ENCODE peak calls at places on chromosomes 6 and 20, in nine cellular contexts. R is brain microvascular endothelial cell, U is AG04449, O is suprapubic skin, M is pancreas, S is colonic mucosa, P is mucosa of descending colon, I is heart left ventricle, Y is cardiac muscle cell. C is an unnamed sample.
A peak's percentile ranks its signal among the peaks of the same experiment; 100 is the strongest.

GRCh38 chr6:128696651-128697391 is 176.4 kb upstream of the PTPRK start:
- DNase-seq in O (no peak), P (no peak), Y (peak; percentile 19), U (peak; percentile 5), I (no peak), M (no peak), S (no peak), R (peak; percentile 74), C (peak; percentile 5)

GRCh38 chr6:52115145-52115741 is 27.8 kb upstream of the PKHD1 start:
- DNase-seq in U (no peak), S (no peak), R (no peak), M (no peak), I (no peak), P (no peak), Y (no peak), O (no peak), C (no peak)

GRCh38 chr6:7820288-7820835 is 90.2 kb downstream of the TXNDC5 start:
- DNase-seq in S (no peak), P (no peak), R (no peak), Y (no peak), U (no peak), M (no peak), I (no peak), O (no peak), C (no peak)

GRCh38 chr20:38054647-38055046 is 21.1 kb downstream of the RPRD1B start:
- DNase-seq in Y (no peak), I (no peak), M (no peak), P (no peak), S (no peak), O (no peak), R (no peak), U (no peak), C (no peak)

GRCh38 chr6:6892706-6893601 is 214.8 kb upstream of the RREB1 start:
- DNase-seq in Y (no peak), R (no peak), S (no peak), M (no peak), U (no peak), I (peak; percentile 74), O (no peak), P (no peak), C (no peak)

GRCh38 chr6:143732539-143732938 is 54.8 kb downstream of the PHACTR2 start:
- DNase-seq in P (no peak), O (no peak), I (no peak), U (no peak), M (no peak), Y (no peak), R (no peak), S (no peak), C (no peak)

GRCh38 chr6:143288923-143289322 is 161.6 kb downstream of the ADAT2 start:
- DNase-seq in Y (no peak), S (no peak), O (no peak), M (no peak), P (no peak), R (no peak), I (no peak), U (no peak), C (no peak)

GRCh38 chr6:41462980-41463930 is 82.9 kb upstream of the FOXP4 start:
- DNase-seq in O (no peak), I (peak; percentile 73), Y (peak; percentile 82), M (peak; percentile 74), U (no peak), R (peak; percentile 72), P (peak; percentile 75), S (peak; percentile 66), C (peak; percentile 20)

GRCh38 chr20:10313701-10314100 is 95.1 kb downstream of the SNAP25 start:
- DNase-seq in O (no peak), R (peak; percentile 21), I (no peak), P (no peak), Y (peak; percentile 63), S (no peak), U (no peak), M (no peak), C (no peak)

GRCh38 chr6:75748743-75749538 is at the start of gene MYO6:
- DNase-seq in U (no peak), M (peak; percentile 86), S (peak; percentile 83), O (peak; percentile 84), P (peak; percentile 90), I (peak; percentile 77), R (peak; percentile 35), Y (peak; percentile 64), C (no peak)

GRCh38 chr6:84687487-84687886 is 76.9 kb downstream of the TBX18 start:
- DNase-seq in U (no peak), P (no peak), O (no peak), R (no peak), Y (peak; percentile 51), I (no peak), S (no peak), M (no peak), C (no peak)

GRCh38 chr6:102126488-102126887 is 733.0 kb downstream of the GRIK2 start:
- DNase-seq in Y (no peak), S (no peak), P (no peak), R (no peak), I (no peak), U (no peak), M (no peak), O (no peak), C (no peak)

GRCh38 chr20:34927736-34928135 is 27.9 kb downstream of the GSS start:
- DNase-seq in O (no peak), U (no peak), I (no peak), Y (no peak), P (no peak), S (no peak), M (no peak), R (no peak), C (peak; percentile 18)

GRCh38 chr6:82917346-82918064 is 148.1 kb downstream of the UBE3D start:
- DNase-seq in U (no peak), R (peak; percentile 11), Y (peak; percentile 11), O (no peak), S (no peak), I (no peak), M (no peak), P (no peak), C (no peak)

GRCh38 chr6:1267057-1267732 is 44.7 kb upstream of the FOXQ1 start:
- DNase-seq in I (no peak), U (no peak), Y (no peak), P (no peak), S (no peak), R (no peak), O (no peak), M (no peak), C (peak; percentile 75)

GRCh38 chr6:30263734-30264133 is 50.5 kb upstream of the TRIM26 start:
- DNase-seq in S (no peak), Y (peak; percentile 17), M (no peak), U (no peak), O (no peak), I (no peak), R (peak; percentile 76), P (no peak), C (no peak)

GRCh38 chr6:48085131-48085741 is 25.8 kb downstream of the PTCHD4 start:
- DNase-seq in I (no peak), P (no peak), Y (no peak), M (no peak), S (no peak), O (no peak), U (no peak), R (no peak), C (no peak)

GRCh38 chr6:5566718-5567117 is 305.4 kb downstream of the FARS2 start:
- DNase-seq in M (no peak), U (no peak), S (no peak), Y (no peak), I (no peak), P (no peak), O (no peak), R (no peak), C (no peak)
- TF ChIP-seq CTCF in M (no peak), U (no peak), S (no peak), Y (no peak), I (no peak), P (no peak), O (no peak), R (no peak), C (no peak)

GRCh38 chr6:2528156-2528555 is 222.6 kb downstream of the MYLK4 start:
- DNase-seq in Y (no peak), S (no peak), M (no peak), R (no peak), P (no peak), O (no peak), I (no peak), U (no peak), C (no peak)

GRCh38 chr6:2534406-2535139 is 216.1 kb downstream of the MYLK4 start:
- DNase-seq in U (no peak), P (no peak), R (no peak), M (no peak), S (no peak), Y (peak; percentile 41), O (no peak), I (no peak), C (no peak)

GRCh38 chr6:2529217-2529719 is 221.5 kb downstream of the MYLK4 start:
- DNase-seq in R (no peak), Y (no peak), I (no peak), M (peak; percentile 33), S (no peak), U (no peak), O (no peak), P (no peak), C (no peak)

GRCh38 chr6:2535492-2535891 is 215.2 kb downstream of the MYLK4 start:
- DNase-seq in I (no peak), M (no peak), S (no peak), R (no peak), O (no peak), U (no peak), Y (no peak), P (no peak), C (no peak)

GRCh38 chr6:2531426-2532208 is 219.1 kb downstream of the MYLK4 start:
- DNase-seq in Y (peak; percentile 86), I (no peak), O (no peak), P (no peak), S (no peak), U (peak; percentile 36), M (no peak), R (peak; percentile 88), C (peak; percentile 66)
- H3K4me3 ChIP-seq in Y (no peak overlapping the region), I (no peak overlapping the region), O (no peak overlapping the region), P (no peak overlapping the region), S (no peak overlapping the region), U (no peak overlapping the region), M (no peak overlapping the region), R (no peak overlapping the region), C (no peak overlapping the region)

GRCh38 chr6:47075741-47076421 is 33.7 kb upstream of the ADGRF1 start:
- DNase-seq in U (no peak), O (no peak), R (no peak), I (no peak), Y (no peak), P (no peak), M (no peak), S (no peak), C (no peak)
- TF ChIP-seq CTCF in U (no peak), O (no peak), R (no peak), I (no peak), Y (no peak), P (no peak), M (no peak), S (no peak), C (no peak)

DNA sequence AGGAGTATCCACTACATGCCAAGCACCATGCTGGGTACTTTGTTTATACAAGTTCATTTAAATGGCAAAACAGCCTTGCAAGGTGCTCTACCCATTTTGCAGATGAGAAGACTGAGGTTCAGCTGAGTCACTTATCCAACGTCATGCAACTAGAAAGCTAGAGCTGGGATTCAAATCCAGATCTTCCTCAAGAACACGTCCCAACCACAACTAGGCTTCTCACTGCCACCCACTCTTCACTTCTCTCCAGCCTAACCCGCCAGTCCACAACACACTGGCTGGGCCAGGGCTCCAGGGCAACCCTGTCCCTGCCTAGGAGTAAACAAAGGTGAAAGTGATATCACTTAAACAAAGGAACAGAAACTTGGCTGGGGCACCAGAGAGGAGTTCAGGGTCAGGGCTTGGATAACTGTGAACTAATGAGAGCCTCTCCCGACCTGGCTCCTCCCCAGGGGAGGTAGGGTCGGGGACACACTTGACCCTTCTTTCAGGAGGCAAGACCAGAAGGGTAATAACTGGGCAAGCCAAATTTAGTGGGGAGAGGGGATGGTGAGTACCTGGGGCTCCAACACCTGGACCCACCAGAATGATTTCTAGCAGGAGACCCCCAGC is 7.9 kb downstream of the SDC4 start:
- DNase-seq in R (no peak), S (no peak), M (peak; percentile 82), O (no peak), P (no peak), I (peak; percentile 65), U (no peak), Y (no peak), C (no peak)
- H3K4me3 ChIP-seq in R (no peak overlapping the region), S (no peak overlapping the region), M (no peak overlapping the region), O (no peak overlapping the region), P (no peak overlapping the region), I (no peak overlapping the region), U (no peak overlapping the region), Y (no peak overlapping the region), C (no peak overlapping the region)